ENCODE peak calls at places on chromosome 6, in four cellular contexts. One of them, this sample, is unnamed.

GRCh38 chr6:35441642-35442041 is 10.5 kb upstream of the FANCE start:
- DNase-seq in neural progenitor cell: no peak
- DNase-seq in tibial artery: no peak
- DNase-seq in right cardiac atrium: no peak
- DNase-seq in this sample: no peak

GRCh38 chr6:83258517-83258916 is 65.4 kb downstream of the RWDD2A start:
- DNase-seq in neural progenitor cell: no peak
- DNase-seq in tibial artery: no peak
- DNase-seq in right cardiac atrium: no peak
- DNase-seq in this sample: no peak

GRCh38 chr6:106194949-106195919 is 109.1 kb downstream of the PRDM1 start:
- DNase-seq in neural progenitor cell: no peak
- DNase-seq in tibial artery: no peak
- DNase-seq in right cardiac atrium: no peak
- DNase-seq in this sample: no peak

GRCh38 chr6:43499028-43499815 is 10.9 kb downstream of the LRRC73 start:
- DNase-seq in neural progenitor cell: no peak
- DNase-seq in tibial artery: no peak
- DNase-seq in right cardiac atrium: peak
- DNase-seq in this sample: no peak

GRCh38 chr6:73308712-73309533 is 45.2 kb downstream of the DPPA5 start:
- DNase-seq in neural progenitor cell: peak
- DNase-seq in tibial artery: no peak
- DNase-seq in right cardiac atrium: peak
- DNase-seq in this sample: no peak

GRCh38 chr6:148565931-148566663 is 180.7 kb upstream of the UST start:
- DNase-seq in neural progenitor cell: no peak
- DNase-seq in tibial artery: peak
- DNase-seq in right cardiac atrium: peak
- DNase-seq in this sample: no peak

GRCh38 chr6:79673947-79674346 is 42.8 kb downstream of the SH3BGRL2 start:
- DNase-seq in neural progenitor cell: no peak
- DNase-seq in tibial artery: no peak
- DNase-seq in right cardiac atrium: no peak
- DNase-seq in this sample: no peak

GRCh38 chr6:43932259-43932900 is 162.4 kb downstream of the VEGFA start:
- DNase-seq in neural progenitor cell: no peak
- DNase-seq in tibial artery: no peak
- DNase-seq in right cardiac atrium: no peak
- DNase-seq in this sample: no peak

GRCh38 chr6:24710519-24711303 is 8.2 kb downstream of the C6orf62 start:
- DNase-seq in neural progenitor cell: no peak
- DNase-seq in tibial artery: no peak
- DNase-seq in right cardiac atrium: no peak
- DNase-seq in this sample: no peak

GRCh38 chr6:24951831-24952299 is 16.1 kb upstream of the RIPOR2 start:
- DNase-seq in neural progenitor cell: no peak
- DNase-seq in tibial artery: peak
- DNase-seq in right cardiac atrium: no peak
- DNase-seq in this sample: no peak

GRCh38 chr6:39791311-39791710 is 865 bp upstream of the DAAM2 start:
- DNase-seq in neural progenitor cell: no peak
- DNase-seq in tibial artery: no peak
- DNase-seq in right cardiac atrium: no peak
- DNase-seq in this sample: no peak

GRCh38 chr6:64330694-64331309 is 695.2 kb downstream of the PHF3 start:
- DNase-seq in neural progenitor cell: peak
- DNase-seq in tibial artery: no peak
- DNase-seq in right cardiac atrium: peak
- DNase-seq in this sample: peak

GRCh38 chr6:157272866-157273755 is 50.2 kb downstream of the TMEM242 start:
- DNase-seq in neural progenitor cell: peak
- DNase-seq in tibial artery: no peak
- DNase-seq in right cardiac atrium: peak
- DNase-seq in this sample: no peak

GRCh38 chr6:110158479-110158878 is 21.0 kb downstream of the WASF1 start:
- DNase-seq in neural progenitor cell: no peak
- DNase-seq in tibial artery: no peak
- DNase-seq in right cardiac atrium: no peak
- DNase-seq in this sample: no peak

GRCh38 chr6:96394727-96395126 is 126.9 kb upstream of the UFL1 start:
- DNase-seq in neural progenitor cell: peak
- DNase-seq in tibial artery: no peak
- DNase-seq in right cardiac atrium: no peak
- DNase-seq in this sample: no peak

GRCh38 chr6:167141667-167142432 is 15.9 kb downstream of the GPR31 start:
- DNase-seq in neural progenitor cell: peak
- DNase-seq in tibial artery: no peak
- DNase-seq in right cardiac atrium: peak
- DNase-seq in this sample: peak

This sample was measured in left ventricle myocardium inferior.